ENCODE peak calls at places on chromosomes 6 and 20, in eight cellular contexts. One of them, this sample, is unnamed.
A peak's percentile ranks its signal among the peaks of the same experiment; 100 is the strongest.

GRCh38 chr6:163955752-163956151 is 541.2 kb downstream of the QKI start:
- DNase-seq in GM12891: no peak
- DNase-seq in natural killer cell: no peak
- DNase-seq in foreskin fibroblast: no peak
- DNase-seq in HAP-1: no peak
- DNase-seq in smooth muscle cell of the brain vasculature: no peak
- DNase-seq in HEK293T: no peak
- DNase-seq in dorsolateral prefrontal cortex: no peak
- DNase-seq in this sample: no peak

GRCh38 chr20:25237610-25238318 is 10.1 kb upstream of the PYGB start:
- DNase-seq in HAP-1: no peak
- DNase-seq in foreskin fibroblast: peak; percentile 99
- DNase-seq in HEK293T: no peak
- DNase-seq in natural killer cell: no peak
- DNase-seq in GM12891: no peak
- DNase-seq in dorsolateral prefrontal cortex: peak; percentile 37
- DNase-seq in smooth muscle cell of the brain vasculature: peak; percentile 95
- DNase-seq in this sample: peak; percentile 100

GRCh38 chr6:36360241-36361054 is 23.8 kb upstream of the BNIP5 start:
- DNase-seq in HEK293T: peak; percentile 87
- DNase-seq in natural killer cell: peak; percentile 55
- DNase-seq in dorsolateral prefrontal cortex: peak; percentile 78
- DNase-seq in HAP-1: peak; percentile 86
- DNase-seq in GM12891: peak; percentile 61
- DNase-seq in foreskin fibroblast: peak; percentile 84
- DNase-seq in smooth muscle cell of the brain vasculature: peak; percentile 44
- DNase-seq in this sample: peak; percentile 84

GRCh38 chr6:42978487-42978792 is 541 bp downstream of the PEX6 start:
- DNase-seq in smooth muscle cell of the brain vasculature: no peak
- DNase-seq in HAP-1: peak; percentile 43
- DNase-seq in natural killer cell: no peak
- DNase-seq in HEK293T: peak; percentile 39
- DNase-seq in dorsolateral prefrontal cortex: peak; percentile 15
- DNase-seq in foreskin fibroblast: peak; percentile 51
- DNase-seq in GM12891: no peak
- DNase-seq in this sample: peak; percentile 44

GRCh38 chr6:168479421-168479820 is 38.4 kb downstream of the SMOC2 start:
- DNase-seq in natural killer cell: no peak
- DNase-seq in HAP-1: no peak
- DNase-seq in foreskin fibroblast: no peak
- DNase-seq in HEK293T: no peak
- DNase-seq in dorsolateral prefrontal cortex: no peak
- DNase-seq in smooth muscle cell of the brain vasculature: no peak
- DNase-seq in GM12891: no peak
- DNase-seq in this sample: no peak

GRCh38 chr20:16599257-16599656 is 26.0 kb upstream of the KIF16B start:
- DNase-seq in HAP-1: no peak
- DNase-seq in GM12891: no peak
- DNase-seq in natural killer cell: no peak
- DNase-seq in dorsolateral prefrontal cortex: no peak
- DNase-seq in foreskin fibroblast: no peak
- DNase-seq in smooth muscle cell of the brain vasculature: no peak
- DNase-seq in HEK293T: no peak
- DNase-seq in this sample: no peak

GRCh38 chr6:125363010-125363359 is 61.2 kb upstream of the HDDC2 start:
- DNase-seq in natural killer cell: no peak
- DNase-seq in smooth muscle cell of the brain vasculature: no peak
- DNase-seq in foreskin fibroblast: peak; percentile 53
- DNase-seq in HEK293T: no peak
- DNase-seq in dorsolateral prefrontal cortex: no peak
- DNase-seq in HAP-1: no peak
- DNase-seq in GM12891: no peak
- DNase-seq in this sample: peak; percentile 46

GRCh38 chr20:38771621-38772020 is 23.4 kb downstream of the ACTR5 start:
- DNase-seq in HAP-1: no peak
- DNase-seq in natural killer cell: no peak
- DNase-seq in GM12891: no peak
- DNase-seq in foreskin fibroblast: no peak
- DNase-seq in dorsolateral prefrontal cortex: no peak
- DNase-seq in smooth muscle cell of the brain vasculature: no peak
- DNase-seq in HEK293T: no peak
- DNase-seq in this sample: no peak

GRCh38 chr6:5173862-5174643 is 86.7 kb downstream of the LYRM4 start:
- DNase-seq in HEK293T: no peak
- DNase-seq in foreskin fibroblast: no peak
- DNase-seq in smooth muscle cell of the brain vasculature: no peak
- DNase-seq in HAP-1: peak; percentile 40
- DNase-seq in GM12891: peak; percentile 31
- DNase-seq in dorsolateral prefrontal cortex: no peak
- DNase-seq in natural killer cell: peak; percentile 18
- DNase-seq in this sample: no peak